ENCODE peak calls at places on chromosomes 4 and X, in ten cellular contexts. One of them, this sample, is unnamed.

GRCh38 chrX:104420907-104421306 is 145.1 kb upstream of the IL1RAPL2 start:
- DNase-seq in NCI-H69: no peak
- DNase-seq in fibroblast of lung: no peak
- DNase-seq in activated CD4-positive, CD25-positive, alpha-beta regulatory T cell treated with anti-CD3 and anti-CD28 coated beads, Interleukin-2, amount 50 U/mL, for 16 hours: no peak
- DNase-seq in AG20443: no peak
- DNase-seq in ureter: no peak
- DNase-seq in stimulated activated CD4-positive, alpha-beta T cell treated with anti-CD3 and anti-CD28 coated beads, TNF-alpha, amount 100 ng/mL, for 4 hours: no peak
- DNase-seq in CD8-positive, alpha-beta memory T cell: no peak
- DNase-seq in activated CD4-positive, alpha-beta T cell treated with anti-CD3 and anti-CD28 coated beads, Interleukin-2, amount 10 ng/mL, durations not matched to agents 7 days and 5 days: no peak
- DNase-seq in NCI-H524: no peak
- DNase-seq in this sample: no peak

GRCh38 chr4:145177906-145178538 is 2.4 kb downstream of the OTUD4 start:
- DNase-seq in NCI-H69: peak
- DNase-seq in fibroblast of lung: peak
- DNase-seq in activated CD4-positive, CD25-positive, alpha-beta regulatory T cell treated with anti-CD3 and anti-CD28 coated beads, Interleukin-2, amount 50 U/mL, for 16 hours: no peak
- DNase-seq in AG20443: no peak
- DNase-seq in ureter: no peak
- DNase-seq in stimulated activated CD4-positive, alpha-beta T cell treated with anti-CD3 and anti-CD28 coated beads, TNF-alpha, amount 100 ng/mL, for 4 hours: no peak
- DNase-seq in CD8-positive, alpha-beta memory T cell: no peak
- DNase-seq in activated CD4-positive, alpha-beta T cell treated with anti-CD3 and anti-CD28 coated beads, Interleukin-2, amount 10 ng/mL, durations not matched to agents 7 days and 5 days: no peak
- DNase-seq in NCI-H524: no peak
- DNase-seq in this sample: no peak

GRCh38 chr4:170853422-170854021 is 763.8 kb upstream of the AADAT start:
- DNase-seq in NCI-H69: peak
- DNase-seq in fibroblast of lung: no peak
- DNase-seq in activated CD4-positive, CD25-positive, alpha-beta regulatory T cell treated with anti-CD3 and anti-CD28 coated beads, Interleukin-2, amount 50 U/mL, for 16 hours: no peak
- DNase-seq in AG20443: peak
- DNase-seq in ureter: no peak
- DNase-seq in stimulated activated CD4-positive, alpha-beta T cell treated with anti-CD3 and anti-CD28 coated beads, TNF-alpha, amount 100 ng/mL, for 4 hours: no peak
- DNase-seq in CD8-positive, alpha-beta memory T cell: no peak
- DNase-seq in activated CD4-positive, alpha-beta T cell treated with anti-CD3 and anti-CD28 coated beads, Interleukin-2, amount 10 ng/mL, durations not matched to agents 7 days and 5 days: peak
- DNase-seq in NCI-H524: peak
- DNase-seq in this sample: peak

GRCh38 chr4:178185517-178185916 is 743.3 kb upstream of the AGA start:
- DNase-seq in NCI-H69: no peak
- DNase-seq in fibroblast of lung: no peak
- DNase-seq in activated CD4-positive, CD25-positive, alpha-beta regulatory T cell treated with anti-CD3 and anti-CD28 coated beads, Interleukin-2, amount 50 U/mL, for 16 hours: no peak
- DNase-seq in AG20443: no peak
- DNase-seq in ureter: no peak
- DNase-seq in stimulated activated CD4-positive, alpha-beta T cell treated with anti-CD3 and anti-CD28 coated beads, TNF-alpha, amount 100 ng/mL, for 4 hours: no peak
- DNase-seq in CD8-positive, alpha-beta memory T cell: no peak
- DNase-seq in activated CD4-positive, alpha-beta T cell treated with anti-CD3 and anti-CD28 coated beads, Interleukin-2, amount 10 ng/mL, durations not matched to agents 7 days and 5 days: no peak
- DNase-seq in NCI-H524: no peak
- DNase-seq in this sample: no peak

GRCh38 chr4:84733343-84734033 is 150.6 kb downstream of the CDS1 start:
- DNase-seq in NCI-H69: no peak
- DNase-seq in fibroblast of lung: no peak
- DNase-seq in activated CD4-positive, CD25-positive, alpha-beta regulatory T cell treated with anti-CD3 and anti-CD28 coated beads, Interleukin-2, amount 50 U/mL, for 16 hours: no peak
- DNase-seq in AG20443: no peak
- DNase-seq in ureter: no peak
- DNase-seq in stimulated activated CD4-positive, alpha-beta T cell treated with anti-CD3 and anti-CD28 coated beads, TNF-alpha, amount 100 ng/mL, for 4 hours: no peak
- DNase-seq in CD8-positive, alpha-beta memory T cell: no peak
- DNase-seq in activated CD4-positive, alpha-beta T cell treated with anti-CD3 and anti-CD28 coated beads, Interleukin-2, amount 10 ng/mL, durations not matched to agents 7 days and 5 days: no peak
- DNase-seq in NCI-H524: no peak
- DNase-seq in this sample: no peak

GRCh38 chr4:37603711-37604110 is 82.5 kb downstream of the RELL1 start:
- DNase-seq in NCI-H69: no peak
- DNase-seq in fibroblast of lung: no peak
- DNase-seq in activated CD4-positive, CD25-positive, alpha-beta regulatory T cell treated with anti-CD3 and anti-CD28 coated beads, Interleukin-2, amount 50 U/mL, for 16 hours: no peak
- DNase-seq in AG20443: no peak
- DNase-seq in ureter: no peak
- DNase-seq in stimulated activated CD4-positive, alpha-beta T cell treated with anti-CD3 and anti-CD28 coated beads, TNF-alpha, amount 100 ng/mL, for 4 hours: no peak
- DNase-seq in CD8-positive, alpha-beta memory T cell: no peak
- DNase-seq in activated CD4-positive, alpha-beta T cell treated with anti-CD3 and anti-CD28 coated beads, Interleukin-2, amount 10 ng/mL, durations not matched to agents 7 days and 5 days: no peak
- DNase-seq in NCI-H524: no peak
- DNase-seq in this sample: no peak

GRCh38 chrX:115582871-115583729 is 22.1 kb downstream of the PLS3 start:
- DNase-seq in NCI-H69: no peak
- DNase-seq in fibroblast of lung: peak
- DNase-seq in activated CD4-positive, CD25-positive, alpha-beta regulatory T cell treated with anti-CD3 and anti-CD28 coated beads, Interleukin-2, amount 50 U/mL, for 16 hours: no peak
- DNase-seq in AG20443: no peak
- DNase-seq in ureter: no peak
- DNase-seq in stimulated activated CD4-positive, alpha-beta T cell treated with anti-CD3 and anti-CD28 coated beads, TNF-alpha, amount 100 ng/mL, for 4 hours: no peak
- DNase-seq in CD8-positive, alpha-beta memory T cell: no peak
- DNase-seq in activated CD4-positive, alpha-beta T cell treated with anti-CD3 and anti-CD28 coated beads, Interleukin-2, amount 10 ng/mL, durations not matched to agents 7 days and 5 days: no peak
- DNase-seq in NCI-H524: peak
- DNase-seq in this sample: peak

GRCh38 chr4:5126857-5127256 is 75.6 kb downstream of the STK32B start:
- DNase-seq in NCI-H69: no peak
- DNase-seq in fibroblast of lung: no peak
- DNase-seq in activated CD4-positive, CD25-positive, alpha-beta regulatory T cell treated with anti-CD3 and anti-CD28 coated beads, Interleukin-2, amount 50 U/mL, for 16 hours: no peak
- DNase-seq in AG20443: no peak
- DNase-seq in ureter: no peak
- DNase-seq in stimulated activated CD4-positive, alpha-beta T cell treated with anti-CD3 and anti-CD28 coated beads, TNF-alpha, amount 100 ng/mL, for 4 hours: no peak
- DNase-seq in CD8-positive, alpha-beta memory T cell: no peak
- DNase-seq in activated CD4-positive, alpha-beta T cell treated with anti-CD3 and anti-CD28 coated beads, Interleukin-2, amount 10 ng/mL, durations not matched to agents 7 days and 5 days: no peak
- DNase-seq in NCI-H524: no peak
- DNase-seq in this sample: no peak

GRCh38 chrX:141791856-141792255 is 46.3 kb upstream of the MAGEC3 start:
- DNase-seq in NCI-H69: no peak
- DNase-seq in fibroblast of lung: peak
- DNase-seq in activated CD4-positive, CD25-positive, alpha-beta regulatory T cell treated with anti-CD3 and anti-CD28 coated beads, Interleukin-2, amount 50 U/mL, for 16 hours: no peak
- DNase-seq in AG20443: no peak
- DNase-seq in ureter: no peak
- DNase-seq in stimulated activated CD4-positive, alpha-beta T cell treated with anti-CD3 and anti-CD28 coated beads, TNF-alpha, amount 100 ng/mL, for 4 hours: no peak
- DNase-seq in CD8-positive, alpha-beta memory T cell: no peak
- DNase-seq in activated CD4-positive, alpha-beta T cell treated with anti-CD3 and anti-CD28 coated beads, Interleukin-2, amount 10 ng/mL, durations not matched to agents 7 days and 5 days: no peak
- DNase-seq in NCI-H524: no peak
- DNase-seq in this sample: no peak

GRCh38 chr4:174314770-174315169 is 31.1 kb downstream of the CEP44 start:
- DNase-seq in NCI-H69: peak
- DNase-seq in fibroblast of lung: peak
- DNase-seq in activated CD4-positive, CD25-positive, alpha-beta regulatory T cell treated with anti-CD3 and anti-CD28 coated beads, Interleukin-2, amount 50 U/mL, for 16 hours: no peak
- DNase-seq in AG20443: peak
- DNase-seq in ureter: no peak
- DNase-seq in stimulated activated CD4-positive, alpha-beta T cell treated with anti-CD3 and anti-CD28 coated beads, TNF-alpha, amount 100 ng/mL, for 4 hours: no peak
- DNase-seq in CD8-positive, alpha-beta memory T cell: no peak
- DNase-seq in activated CD4-positive, alpha-beta T cell treated with anti-CD3 and anti-CD28 coated beads, Interleukin-2, amount 10 ng/mL, durations not matched to agents 7 days and 5 days: no peak
- DNase-seq in NCI-H524: peak
- DNase-seq in this sample: no peak

GRCh38 chr4:124907881-124908280 is 195.3 kb upstream of the ANKRD50 start:
- DNase-seq in NCI-H69: no peak
- DNase-seq in fibroblast of lung: peak
- DNase-seq in activated CD4-positive, CD25-positive, alpha-beta regulatory T cell treated with anti-CD3 and anti-CD28 coated beads, Interleukin-2, amount 50 U/mL, for 16 hours: no peak
- DNase-seq in AG20443: peak
- DNase-seq in ureter: no peak
- DNase-seq in stimulated activated CD4-positive, alpha-beta T cell treated with anti-CD3 and anti-CD28 coated beads, TNF-alpha, amount 100 ng/mL, for 4 hours: no peak
- DNase-seq in CD8-positive, alpha-beta memory T cell: no peak
- DNase-seq in activated CD4-positive, alpha-beta T cell treated with anti-CD3 and anti-CD28 coated beads, Interleukin-2, amount 10 ng/mL, durations not matched to agents 7 days and 5 days: no peak
- DNase-seq in NCI-H524: no peak
- DNase-seq in this sample: peak

GRCh38 chr4:105992641-105993305 is 97.5 kb downstream of the NPNT start:
- DNase-seq in NCI-H69: no peak
- DNase-seq in fibroblast of lung: no peak
- DNase-seq in activated CD4-positive, CD25-positive, alpha-beta regulatory T cell treated with anti-CD3 and anti-CD28 coated beads, Interleukin-2, amount 50 U/mL, for 16 hours: no peak
- DNase-seq in AG20443: no peak
- DNase-seq in ureter: no peak
- DNase-seq in stimulated activated CD4-positive, alpha-beta T cell treated with anti-CD3 and anti-CD28 coated beads, TNF-alpha, amount 100 ng/mL, for 4 hours: no peak
- DNase-seq in CD8-positive, alpha-beta memory T cell: no peak
- DNase-seq in activated CD4-positive, alpha-beta T cell treated with anti-CD3 and anti-CD28 coated beads, Interleukin-2, amount 10 ng/mL, durations not matched to agents 7 days and 5 days: no peak
- DNase-seq in NCI-H524: no peak
- DNase-seq in this sample: no peak

GRCh38 chrX:122115604-122116003 is 1068.2 kb downstream of the GLUD2 start:
- DNase-seq in NCI-H69: no peak
- DNase-seq in fibroblast of lung: no peak
- DNase-seq in activated CD4-positive, CD25-positive, alpha-beta regulatory T cell treated with anti-CD3 and anti-CD28 coated beads, Interleukin-2, amount 50 U/mL, for 16 hours: no peak
- DNase-seq in AG20443: no peak
- DNase-seq in ureter: no peak
- DNase-seq in stimulated activated CD4-positive, alpha-beta T cell treated with anti-CD3 and anti-CD28 coated beads, TNF-alpha, amount 100 ng/mL, for 4 hours: no peak
- DNase-seq in CD8-positive, alpha-beta memory T cell: no peak
- DNase-seq in activated CD4-positive, alpha-beta T cell treated with anti-CD3 and anti-CD28 coated beads, Interleukin-2, amount 10 ng/mL, durations not matched to agents 7 days and 5 days: no peak
- DNase-seq in NCI-H524: no peak
- DNase-seq in this sample: no peak

GRCh38 chr4:1870328-1870577 is 940 bp upstream of the NSD2 start:
- DNase-seq in NCI-H69: peak
- DNase-seq in fibroblast of lung: peak
- DNase-seq in activated CD4-positive, CD25-positive, alpha-beta regulatory T cell treated with anti-CD3 and anti-CD28 coated beads, Interleukin-2, amount 50 U/mL, for 16 hours: peak
- DNase-seq in AG20443: peak
- DNase-seq in ureter: peak
- DNase-seq in stimulated activated CD4-positive, alpha-beta T cell treated with anti-CD3 and anti-CD28 coated beads, TNF-alpha, amount 100 ng/mL, for 4 hours: peak
- DNase-seq in CD8-positive, alpha-beta memory T cell: peak
- DNase-seq in activated CD4-positive, alpha-beta T cell treated with anti-CD3 and anti-CD28 coated beads, Interleukin-2, amount 10 ng/mL, durations not matched to agents 7 days and 5 days: peak
- DNase-seq in NCI-H524: peak
- DNase-seq in this sample: peak

GRCh38 chr4:77344001-77344400 is 187.0 kb downstream of the CCNG2 start:
- DNase-seq in NCI-H69: no peak
- DNase-seq in fibroblast of lung: no peak
- DNase-seq in activated CD4-positive, CD25-positive, alpha-beta regulatory T cell treated with anti-CD3 and anti-CD28 coated beads, Interleukin-2, amount 50 U/mL, for 16 hours: no peak
- DNase-seq in AG20443: no peak
- DNase-seq in ureter: no peak
- DNase-seq in stimulated activated CD4-positive, alpha-beta T cell treated with anti-CD3 and anti-CD28 coated beads, TNF-alpha, amount 100 ng/mL, for 4 hours: no peak
- DNase-seq in CD8-positive, alpha-beta memory T cell: no peak
- DNase-seq in activated CD4-positive, alpha-beta T cell treated with anti-CD3 and anti-CD28 coated beads, Interleukin-2, amount 10 ng/mL, durations not matched to agents 7 days and 5 days: no peak
- DNase-seq in NCI-H524: no peak
- DNase-seq in this sample: no peak

GRCh38 chr4:127631420-127631819 is 1.3 kb upstream of the INTU start:
- DNase-seq in NCI-H69: peak
- DNase-seq in fibroblast of lung: peak
- DNase-seq in activated CD4-positive, CD25-positive, alpha-beta regulatory T cell treated with anti-CD3 and anti-CD28 coated beads, Interleukin-2, amount 50 U/mL, for 16 hours: no peak
- DNase-seq in AG20443: no peak
- DNase-seq in ureter: no peak
- DNase-seq in stimulated activated CD4-positive, alpha-beta T cell treated with anti-CD3 and anti-CD28 coated beads, TNF-alpha, amount 100 ng/mL, for 4 hours: no peak
- DNase-seq in CD8-positive, alpha-beta memory T cell: no peak
- DNase-seq in activated CD4-positive, alpha-beta T cell treated with anti-CD3 and anti-CD28 coated beads, Interleukin-2, amount 10 ng/mL, durations not matched to agents 7 days and 5 days: no peak
- DNase-seq in NCI-H524: no peak
- DNase-seq in this sample: no peak

GRCh38 chrX:110167952-110168451 is 149.9 kb downstream of the AMMECR1 start:
- DNase-seq in NCI-H69: peak
- DNase-seq in fibroblast of lung: no peak
- DNase-seq in activated CD4-positive, CD25-positive, alpha-beta regulatory T cell treated with anti-CD3 and anti-CD28 coated beads, Interleukin-2, amount 50 U/mL, for 16 hours: peak
- DNase-seq in AG20443: no peak
- DNase-seq in ureter: no peak
- DNase-seq in stimulated activated CD4-positive, alpha-beta T cell treated with anti-CD3 and anti-CD28 coated beads, TNF-alpha, amount 100 ng/mL, for 4 hours: peak
- DNase-seq in CD8-positive, alpha-beta memory T cell: peak
- DNase-seq in activated CD4-positive, alpha-beta T cell treated with anti-CD3 and anti-CD28 coated beads, Interleukin-2, amount 10 ng/mL, durations not matched to agents 7 days and 5 days: peak
- DNase-seq in NCI-H524: peak
- DNase-seq in this sample: peak

GRCh38 chr4:80008971-80009370 is 64.1 kb downstream of the ANTXR2 start:
- DNase-seq in NCI-H69: no peak
- DNase-seq in fibroblast of lung: no peak
- DNase-seq in activated CD4-positive, CD25-positive, alpha-beta regulatory T cell treated with anti-CD3 and anti-CD28 coated beads, Interleukin-2, amount 50 U/mL, for 16 hours: no peak
- DNase-seq in AG20443: no peak
- DNase-seq in ureter: no peak
- DNase-seq in stimulated activated CD4-positive, alpha-beta T cell treated with anti-CD3 and anti-CD28 coated beads, TNF-alpha, amount 100 ng/mL, for 4 hours: no peak
- DNase-seq in CD8-positive, alpha-beta memory T cell: no peak
- DNase-seq in activated CD4-positive, alpha-beta T cell treated with anti-CD3 and anti-CD28 coated beads, Interleukin-2, amount 10 ng/mL, durations not matched to agents 7 days and 5 days: no peak
- DNase-seq in NCI-H524: no peak
- DNase-seq in this sample: no peak

GRCh38 chr4:41624765-41625164 is 86.8 kb downstream of the LIMCH1 start:
- DNase-seq in NCI-H69: no peak
- DNase-seq in fibroblast of lung: no peak
- DNase-seq in activated CD4-positive, CD25-positive, alpha-beta regulatory T cell treated with anti-CD3 and anti-CD28 coated beads, Interleukin-2, amount 50 U/mL, for 16 hours: no peak
- DNase-seq in AG20443: no peak
- DNase-seq in ureter: no peak
- DNase-seq in stimulated activated CD4-positive, alpha-beta T cell treated with anti-CD3 and anti-CD28 coated beads, TNF-alpha, amount 100 ng/mL, for 4 hours: no peak
- DNase-seq in CD8-positive, alpha-beta memory T cell: no peak
- DNase-seq in activated CD4-positive, alpha-beta T cell treated with anti-CD3 and anti-CD28 coated beads, Interleukin-2, amount 10 ng/mL, durations not matched to agents 7 days and 5 days: no peak
- DNase-seq in NCI-H524: no peak
- DNase-seq in this sample: no peak

GRCh38 chr4:94214703-94215360 is 7.2 kb downstream of the SMARCAD1 start:
- DNase-seq in NCI-H69: no peak
- DNase-seq in fibroblast of lung: no peak
- DNase-seq in activated CD4-positive, CD25-positive, alpha-beta regulatory T cell treated with anti-CD3 and anti-CD28 coated beads, Interleukin-2, amount 50 U/mL, for 16 hours: no peak
- DNase-seq in AG20443: no peak
- DNase-seq in ureter: no peak
- DNase-seq in stimulated activated CD4-positive, alpha-beta T cell treated with anti-CD3 and anti-CD28 coated beads, TNF-alpha, amount 100 ng/mL, for 4 hours: no peak
- DNase-seq in CD8-positive, alpha-beta memory T cell: no peak
- DNase-seq in activated CD4-positive, alpha-beta T cell treated with anti-CD3 and anti-CD28 coated beads, Interleukin-2, amount 10 ng/mL, durations not matched to agents 7 days and 5 days: no peak
- DNase-seq in NCI-H524: no peak
- DNase-seq in this sample: no peak

GRCh38 chrX:41412261-41413167 is 34.6 kb upstream of the NYX start:
- DNase-seq in NCI-H69: peak
- DNase-seq in fibroblast of lung: no peak
- DNase-seq in activated CD4-positive, CD25-positive, alpha-beta regulatory T cell treated with anti-CD3 and anti-CD28 coated beads, Interleukin-2, amount 50 U/mL, for 16 hours: no peak
- DNase-seq in AG20443: no peak
- DNase-seq in ureter: no peak
- DNase-seq in stimulated activated CD4-positive, alpha-beta T cell treated with anti-CD3 and anti-CD28 coated beads, TNF-alpha, amount 100 ng/mL, for 4 hours: no peak
- DNase-seq in CD8-positive, alpha-beta memory T cell: no peak
- DNase-seq in activated CD4-positive, alpha-beta T cell treated with anti-CD3 and anti-CD28 coated beads, Interleukin-2, amount 10 ng/mL, durations not matched to agents 7 days and 5 days: no peak
- DNase-seq in NCI-H524: no peak
- DNase-seq in this sample: no peak

GRCh38 chrX:154735695-154736393 is 15.0 kb downstream of the GAB3 start:
- DNase-seq in NCI-H69: no peak
- DNase-seq in fibroblast of lung: peak
- DNase-seq in activated CD4-positive, CD25-positive, alpha-beta regulatory T cell treated with anti-CD3 and anti-CD28 coated beads, Interleukin-2, amount 50 U/mL, for 16 hours: no peak
- DNase-seq in AG20443: peak
- DNase-seq in ureter: no peak
- DNase-seq in stimulated activated CD4-positive, alpha-beta T cell treated with anti-CD3 and anti-CD28 coated beads, TNF-alpha, amount 100 ng/mL, for 4 hours: no peak
- DNase-seq in CD8-positive, alpha-beta memory T cell: no peak
- DNase-seq in activated CD4-positive, alpha-beta T cell treated with anti-CD3 and anti-CD28 coated beads, Interleukin-2, amount 10 ng/mL, durations not matched to agents 7 days and 5 days: no peak
- DNase-seq in NCI-H524: no peak
- DNase-seq in this sample: peak

GRCh38 chr4:73019462-73020047 is 50.0 kb downstream of the COX18 start:
- DNase-seq in NCI-H69: peak
- DNase-seq in fibroblast of lung: peak
- DNase-seq in activated CD4-positive, CD25-positive, alpha-beta regulatory T cell treated with anti-CD3 and anti-CD28 coated beads, Interleukin-2, amount 50 U/mL, for 16 hours: no peak
- DNase-seq in AG20443: peak
- DNase-seq in ureter: no peak
- DNase-seq in stimulated activated CD4-positive, alpha-beta T cell treated with anti-CD3 and anti-CD28 coated beads, TNF-alpha, amount 100 ng/mL, for 4 hours: no peak
- DNase-seq in CD8-positive, alpha-beta memory T cell: no peak
- DNase-seq in activated CD4-positive, alpha-beta T cell treated with anti-CD3 and anti-CD28 coated beads, Interleukin-2, amount 10 ng/mL, durations not matched to agents 7 days and 5 days: peak
- DNase-seq in NCI-H524: peak
- DNase-seq in this sample: peak